ENCODE peak calls at places on chromosome 2, in ten cellular contexts. N is activated T-cell treated with anti-CD3 and anti-CD28 coated beads for 1 hour, L is fibroblast of the conjunctiva, E is EH, K is SW 1271, X is AG10803, J is left ventricle myocardium inferior, T is T-helper 9 cell, O is NCI-H1092 treated with DMSO at 0.1 percent for 48 hours, H is NCI-H2081. B is an unnamed sample.

GRCh38 chr2:184053326-184053725 is 545.0 kb upstream of the ZNF804A start:
- DNase-seq in N (no peak), L (no peak), E (no peak), K (no peak), X (no peak), J (no peak), T (no peak), O (peak), H (peak), B (no peak)

GRCh38 chr2:134131681-134132486 is 122.0 kb upstream of the MGAT5 start:
- DNase-seq in N (no peak), L (no peak), E (no peak), K (no peak), X (no peak), J (no peak), T (no peak), O (no peak), H (no peak), B (no peak)

GRCh38 chr2:218583983-218584850 is 15.6 kb downstream of the CNOT9 start:
- DNase-seq in N (no peak), L (no peak), E (peak), K (no peak), X (no peak), J (no peak), T (no peak), O (no peak), H (no peak), B (no peak)

GRCh38 chr2:222797871-222798270 is 63.0 kb upstream of the ACSL3 start:
- DNase-seq in N (no peak), L (no peak), E (peak), K (no peak), X (no peak), J (no peak), T (no peak), O (no peak), H (no peak), B (no peak)

GRCh38 chr2:55923091-55923977 is at the start of gene EFEMP1:
- DNase-seq in N (no peak), L (no peak), E (peak), K (no peak), X (peak), J (peak), T (no peak), O (peak), H (no peak), B (no peak)

GRCh38 chr2:12340164-12340563 is 376.6 kb upstream of the TRIB2 start:
- DNase-seq in N (no peak), L (no peak), E (peak), K (no peak), X (peak), J (no peak), T (no peak), O (no peak), H (no peak), B (no peak)

GRCh38 chr2:197997083-197997541 is 192.7 kb downstream of the PLCL1 start:
- DNase-seq in N (no peak), L (no peak), E (no peak), K (no peak), X (no peak), J (no peak), T (no peak), O (no peak), H (no peak), B (no peak)

GRCh38 chr2:213980883-213981282 is 430.0 kb upstream of the VWC2L start:
- DNase-seq in N (no peak), L (no peak), E (peak), K (no peak), X (peak), J (no peak), T (no peak), O (no peak), H (no peak), B (no peak)

GRCh38 chr2:233445152-233445830 is 91.0 kb downstream of the DGKD start:
- DNase-seq in N (no peak), L (no peak), E (no peak), K (no peak), X (no peak), J (no peak), T (no peak), O (no peak), H (no peak), B (no peak)

GRCh38 chr2:212646698-212647097 is 108.1 kb upstream of the ERBB4 start:
- DNase-seq in N (no peak), L (peak), E (peak), K (no peak), X (peak), J (no peak), T (no peak), O (no peak), H (no peak), B (no peak)

GRCh38 chr2:53512071-53512841 is 255.3 kb upstream of the CHAC2 start:
- DNase-seq in N (no peak), L (no peak), E (peak), K (no peak), X (peak), J (no peak), T (no peak), O (no peak), H (no peak), B (no peak)

B was measured in memory B cell.